ENCODE peak calls at places on chromosomes 6 and 20, in four cellular contexts. Q, L, X and A are unnamed samples.

GRCh38 chr6:8131265-8131897 is 29.0 kb upstream of the EEF1E1 start:
- DNase-seq in Q (peak), L (peak), X (peak), A (no peak)

GRCh38 chr6:22204153-22204552 is 92.7 kb downstream of the PRL start:
- DNase-seq in Q (no peak), L (no peak), X (no peak), A (no peak)

GRCh38 chr6:43334466-43335095 is 26.0 kb upstream of the CRIP3 start:
- DNase-seq in Q (no peak), L (peak), X (peak), A (no peak)

GRCh38 chr6:152002306-152002705 is 194.8 kb downstream of the ESR1 start:
- DNase-seq in Q (no peak), L (no peak), X (no peak), A (no peak)

GRCh38 chr6:75402296-75402695 is 91.3 kb downstream of the FILIP1 start:
- DNase-seq in Q (peak), L (peak), X (peak), A (no peak)

GRCh38 chr20:5078399-5078958 is 41.3 kb downstream of the PCNA start:
- DNase-seq in Q (peak), L (peak), X (no peak), A (peak)

GRCh38 chr6:74068945-74069570 is 373.1 kb downstream of the CD109 start:
- DNase-seq in Q (no peak), L (peak), X (peak), A (no peak)

GRCh38 chr6:7156666-7157278 is 49.0 kb downstream of the RREB1 start:
- DNase-seq in Q (peak), L (peak), X (peak), A (no peak)

GRCh38 chr6:41705996-41706835 is 29.2 kb downstream of the TFEB start:
- DNase-seq in Q (peak), L (peak), X (peak), A (peak)

GRCh38 chr6:71028236-71028876 is 71.5 kb upstream of the B3GAT2 start:
- DNase-seq in Q (no peak), L (no peak), X (no peak), A (peak)

GRCh38 chr6:151160869-151161268 is 78.9 kb upstream of the AKAP12 start:
- DNase-seq in Q (peak), L (no peak), X (peak), A (no peak)

GRCh38 chr20:9117548-9117947 is 48.7 kb downstream of the PLCB4 start:
- DNase-seq in Q (no peak), L (no peak), X (no peak), A (no peak)

GRCh38 chr6:15763364-15763763 is 100.5 kb upstream of the DTNBP1 start:
- DNase-seq in Q (no peak), L (peak), X (no peak), A (no peak)

GRCh38 chr20:50855498-50856474 is 60.9 kb downstream of the BCAS4 start:
- DNase-seq in Q (no peak), L (peak), X (no peak), A (no peak)

GRCh38 chr20:1118336-1119127 is at the start of gene PSMF1:
- DNase-seq in Q (peak), L (peak), X (peak), A (peak)

GRCh38 chr20:1108437-1108920 is 9.9 kb upstream of the PSMF1 start:
- DNase-seq in Q (peak), L (peak), X (peak), A (peak)

GRCh38 chr20:1107176-1107575 is 11.2 kb upstream of the PSMF1 start:
- DNase-seq in Q (no peak), L (no peak), X (no peak), A (no peak)

GRCh38 chr20:1118004-1118335 is 432 bp upstream of the PSMF1 start:
- DNase-seq in Q (no peak), L (no peak), X (no peak), A (no peak)

GRCh38 chr20:1112908-1113307 is 5.5 kb upstream of the PSMF1 start:
- DNase-seq in Q (no peak), L (no peak), X (no peak), A (no peak)
- H3K27ac ChIP-seq in Q (no peak), L (no peak), X (no peak), A (no peak)

GRCh38 chr20:14220986-14221385 is 116.4 kb downstream of the FLRT3 start:
- DNase-seq in Q (no peak), L (no peak), X (no peak), A (no peak)
- H3K27ac ChIP-seq in Q (no peak), L (no peak), X (no peak), A (no peak)

GRCh38 chr6:156160788-156161150 is 616.4 kb upstream of the ARID1B start:
- DNase-seq in Q (no peak), L (no peak), X (no peak), A (no peak)

GRCh38 chr6:156167289-156168076 is 609.7 kb upstream of the ARID1B start:
- DNase-seq in Q (no peak), L (no peak), X (no peak), A (no peak)

GRCh38 chr6:156163311-156163710 is 613.9 kb upstream of the ARID1B start:
- DNase-seq in Q (no peak), L (no peak), X (no peak), A (no peak)

GRCh38 chr6:156166093-156166492 is 611.1 kb upstream of the ARID1B start:
- DNase-seq in Q (no peak), L (no peak), X (no peak), A (no peak)

GRCh38 chr6:156164701-156165454 is 612.3 kb upstream of the ARID1B start:
- DNase-seq in Q (no peak), L (no peak), X (no peak), A (no peak)
- H3K27ac ChIP-seq in Q (no peak), L (no peak), X (no peak), A (no peak)

GRCh38 chr6:112141707-112142106 is 54.3 kb downstream of the FAM229B start:
- DNase-seq in Q (no peak), L (peak), X (no peak), A (no peak)

GRCh38 chr6:112149236-112149635 is 61.8 kb downstream of the FAM229B start:
- DNase-seq in Q (no peak), L (no peak), X (peak), A (no peak)

GRCh38 chr6:112145080-112145573 is 57.7 kb downstream of the FAM229B start:
- DNase-seq in Q (no peak), L (no peak), X (no peak), A (no peak)

GRCh38 chr6:112148103-112148502 is 60.7 kb downstream of the FAM229B start:
- DNase-seq in Q (no peak), L (no peak), X (no peak), A (no peak)

GRCh38 chr6:112144145-112144926 is 56.9 kb downstream of the FAM229B start:
- DNase-seq in Q (no peak), L (peak), X (no peak), A (no peak)
- H3K27ac ChIP-seq in Q (no peak), L (peak), X (no peak), A (no peak)

GRCh38 chr6:163568275-163568674 is 153.8 kb downstream of the QKI start:
- DNase-seq in Q (no peak), L (no peak), X (no peak), A (no peak)

GRCh38 chr6:163563303-163563702 is 148.8 kb downstream of the QKI start:
- DNase-seq in Q (no peak), L (no peak), X (no peak), A (no peak)

GRCh38 chr6:163566056-163566455 is 151.5 kb downstream of the QKI start:
- DNase-seq in Q (no peak), L (no peak), X (no peak), A (no peak)

GRCh38 chr6:163564536-163564935 is 150.0 kb downstream of the QKI start:
- DNase-seq in Q (no peak), L (no peak), X (peak), A (no peak)

GRCh38 chr6:163565140-163565539 is 150.6 kb downstream of the QKI start:
- DNase-seq in Q (no peak), L (peak), X (peak), A (no peak)
- H3K27ac ChIP-seq in Q (no peak), L (no peak), X (no peak), A (no peak)

DNA sequence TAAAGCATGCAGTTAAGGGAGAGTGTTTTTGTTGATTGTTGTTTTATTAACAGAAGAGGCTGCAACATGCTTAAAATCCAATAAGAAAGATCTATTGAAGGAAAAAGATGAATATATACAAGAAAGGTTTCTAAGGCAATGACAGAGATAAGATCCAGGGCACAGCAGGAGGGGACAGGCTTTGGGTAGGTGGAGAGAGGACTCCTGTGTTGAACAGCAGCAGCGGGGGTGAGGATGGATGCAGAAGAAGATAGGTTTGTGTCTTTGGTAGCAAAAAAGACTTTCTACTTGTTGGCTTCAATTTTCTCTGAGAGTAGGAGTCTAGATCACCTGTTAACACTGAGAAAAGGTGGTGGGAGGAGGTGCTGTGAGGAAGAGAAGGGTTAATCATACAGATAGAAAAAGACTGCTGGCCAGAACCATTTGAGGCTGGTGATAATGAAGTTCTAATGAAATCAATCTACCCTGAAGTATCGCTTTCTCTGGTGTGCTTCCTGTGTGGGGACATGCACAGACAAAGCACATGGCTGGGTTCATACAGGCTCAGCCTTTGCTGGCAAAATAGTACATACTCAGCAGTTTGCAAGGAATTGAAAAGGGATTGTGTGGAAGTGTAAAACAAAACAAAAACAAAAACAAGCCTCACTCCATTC is 17.2 kb upstream of the DST start:
- DNase-seq in Q (no peak), L (no peak), X (no peak), A (no peak)
- H3K27ac ChIP-seq in Q (peak), L (no peak), X (no peak), A (peak)